ENCODE peak calls at places on chromosomes 13 and 19, in six cellular contexts. One of them, this sample, is unnamed.
A peak's percentile ranks its signal among the peaks of the same experiment; 100 is the strongest.

GRCh38 chr13:108342369-108343289 is 73.1 kb downstream of the TNFSF13B start:
- DNase-seq in thoracic aorta: no peak
- DNase-seq in H1: no peak
- DNase-seq in heart left ventricle: no peak
- DNase-seq in fibroblast of the aortic adventitia: peak; percentile 52
- DNase-seq in mesendoderm: peak; percentile 48
- DNase-seq in this sample: peak; percentile 56

GRCh38 chr13:82165396-82166174 is 1716.7 kb downstream of the SLITRK1 start:
- DNase-seq in thoracic aorta: no peak
- DNase-seq in heart left ventricle: peak; percentile 27
- DNase-seq in H1: no peak
- DNase-seq in mesendoderm: no peak
- DNase-seq in fibroblast of the aortic adventitia: no peak
- DNase-seq in this sample: no peak

GRCh38 chr19:57152921-57153320 is 7.9 kb upstream of the ZIM3 start:
- DNase-seq in thoracic aorta: no peak
- DNase-seq in heart left ventricle: no peak
- DNase-seq in fibroblast of the aortic adventitia: no peak
- DNase-seq in H1: no peak
- DNase-seq in mesendoderm: no peak
- DNase-seq in this sample: no peak

GRCh38 chr13:25489238-25489637 is 117.5 kb downstream of the ATP8A2 start:
- DNase-seq in thoracic aorta: no peak
- DNase-seq in fibroblast of the aortic adventitia: no peak
- DNase-seq in mesendoderm: peak; percentile 68
- DNase-seq in H1: no peak
- DNase-seq in heart left ventricle: no peak
- DNase-seq in this sample: no peak

GRCh38 chr13:60790620-60791019 is 393.6 kb downstream of the TDRD3 start:
- DNase-seq in thoracic aorta: no peak
- DNase-seq in fibroblast of the aortic adventitia: no peak
- DNase-seq in mesendoderm: peak; percentile 13
- DNase-seq in heart left ventricle: no peak
- DNase-seq in H1: no peak
- DNase-seq in this sample: no peak

GRCh38 chr19:10501971-10502523 is 1.1 kb downstream of the KEAP1 start:
- DNase-seq in fibroblast of the aortic adventitia: peak; percentile 47
- DNase-seq in H1: no peak
- DNase-seq in thoracic aorta: peak; percentile 37
- DNase-seq in heart left ventricle: peak; percentile 89
- DNase-seq in mesendoderm: peak; percentile 51
- DNase-seq in this sample: peak; percentile 45

GRCh38 chr13:51523082-51523518 is 61.2 kb upstream of the WDFY2 start:
- DNase-seq in heart left ventricle: no peak
- DNase-seq in fibroblast of the aortic adventitia: peak; percentile 60
- DNase-seq in thoracic aorta: no peak
- DNase-seq in H1: no peak
- DNase-seq in mesendoderm: peak; percentile 45
- DNase-seq in this sample: peak; percentile 79

GRCh38 chr19:45640849-45641273 is 1.7 kb upstream of the EML2 start:
- DNase-seq in fibroblast of the aortic adventitia: no peak
- DNase-seq in heart left ventricle: no peak
- DNase-seq in mesendoderm: no peak
- DNase-seq in H1: no peak
- DNase-seq in thoracic aorta: no peak
- DNase-seq in this sample: no peak

GRCh38 chr13:82747331-82747730 is 1134.9 kb downstream of the SLITRK1 start:
- DNase-seq in fibroblast of the aortic adventitia: peak; percentile 20
- DNase-seq in mesendoderm: peak; percentile 89
- DNase-seq in thoracic aorta: no peak
- DNase-seq in H1: no peak
- DNase-seq in heart left ventricle: no peak
- DNase-seq in this sample: no peak

GRCh38 chr19:7575426-7576040 is 20.1 kb upstream of the CAMSAP3 start:
- DNase-seq in thoracic aorta: no peak
- DNase-seq in mesendoderm: no peak
- DNase-seq in heart left ventricle: no peak
- DNase-seq in H1: no peak
- DNase-seq in fibroblast of the aortic adventitia: no peak
- DNase-seq in this sample: no peak

GRCh38 chr13:111883571-111884343 is 183.2 kb upstream of the SOX1 start:
- DNase-seq in fibroblast of the aortic adventitia: no peak
- DNase-seq in thoracic aorta: no peak
- DNase-seq in H1: no peak
- DNase-seq in mesendoderm: no peak
- DNase-seq in heart left ventricle: no peak
- DNase-seq in this sample: no peak

GRCh38 chr13:86633346-86633745 is 834.1 kb upstream of the SLITRK6 start:
- DNase-seq in fibroblast of the aortic adventitia: no peak
- DNase-seq in heart left ventricle: no peak
- DNase-seq in mesendoderm: no peak
- DNase-seq in thoracic aorta: no peak
- DNase-seq in H1: no peak
- DNase-seq in this sample: no peak

GRCh38 chr19:16338470-16339360 is 14.1 kb downstream of the KLF2 start:
- DNase-seq in thoracic aorta: peak; percentile 60
- DNase-seq in mesendoderm: peak; percentile 42
- DNase-seq in fibroblast of the aortic adventitia: peak; percentile 94
- DNase-seq in H1: no peak
- DNase-seq in heart left ventricle: no peak
- DNase-seq in this sample: peak; percentile 88

GRCh38 chr19:13611596-13611995 is 105.3 kb upstream of the CACNA1A start:
- DNase-seq in H1: no peak
- DNase-seq in mesendoderm: no peak
- DNase-seq in heart left ventricle: no peak
- DNase-seq in fibroblast of the aortic adventitia: no peak
- DNase-seq in thoracic aorta: no peak
- DNase-seq in this sample: no peak

GRCh38 chr19:4831351-4832340 is at the start of gene TICAM1:
- DNase-seq in H1: no peak
- DNase-seq in fibroblast of the aortic adventitia: peak; percentile 68
- DNase-seq in thoracic aorta: no peak
- DNase-seq in mesendoderm: no peak
- DNase-seq in heart left ventricle: peak; percentile 89
- DNase-seq in this sample: peak; percentile 64

GRCh38 chr19:15421726-15422260 is 3.0 kb upstream of the AKAP8L start:
- DNase-seq in fibroblast of the aortic adventitia: no peak
- DNase-seq in H1: no peak
- DNase-seq in mesendoderm: no peak
- DNase-seq in heart left ventricle: peak; percentile 80
- DNase-seq in thoracic aorta: no peak
- DNase-seq in this sample: no peak

GRCh38 chr19:34261335-34262109 is 7.2 kb downstream of the GARRE1 start:
- DNase-seq in fibroblast of the aortic adventitia: no peak
- DNase-seq in heart left ventricle: no peak
- DNase-seq in H1: no peak
- DNase-seq in mesendoderm: peak; percentile 81
- DNase-seq in thoracic aorta: no peak
- DNase-seq in this sample: no peak

GRCh38 chr13:31982540-31982939 is 49.0 kb upstream of the FRY start:
- DNase-seq in H1: no peak
- DNase-seq in fibroblast of the aortic adventitia: peak; percentile 76
- DNase-seq in mesendoderm: no peak
- DNase-seq in thoracic aorta: peak; percentile 36
- DNase-seq in heart left ventricle: peak; percentile 77
- DNase-seq in this sample: peak; percentile 96

GRCh38 chr13:26132756-26133155 is 80.9 kb upstream of the SHISA2 start:
- DNase-seq in H1: no peak
- DNase-seq in thoracic aorta: no peak
- DNase-seq in fibroblast of the aortic adventitia: peak; percentile 29
- DNase-seq in mesendoderm: peak; percentile 52
- DNase-seq in heart left ventricle: no peak
- DNase-seq in this sample: peak; percentile 46

GRCh38 chr19:30870861-30871260 is 478.4 kb downstream of the TSHZ3 start:
- DNase-seq in H1: no peak
- DNase-seq in thoracic aorta: no peak
- DNase-seq in heart left ventricle: no peak
- DNase-seq in fibroblast of the aortic adventitia: peak; percentile 1
- DNase-seq in mesendoderm: no peak
- DNase-seq in this sample: no peak

GRCh38 chr13:52159159-52159982 is at the start of gene NEK3:
- DNase-seq in fibroblast of the aortic adventitia: peak; percentile 60
- DNase-seq in thoracic aorta: peak; percentile 17
- DNase-seq in H1: peak; percentile 23
- DNase-seq in heart left ventricle: peak; percentile 87
- DNase-seq in mesendoderm: peak; percentile 88
- DNase-seq in this sample: peak; percentile 63

DNA sequence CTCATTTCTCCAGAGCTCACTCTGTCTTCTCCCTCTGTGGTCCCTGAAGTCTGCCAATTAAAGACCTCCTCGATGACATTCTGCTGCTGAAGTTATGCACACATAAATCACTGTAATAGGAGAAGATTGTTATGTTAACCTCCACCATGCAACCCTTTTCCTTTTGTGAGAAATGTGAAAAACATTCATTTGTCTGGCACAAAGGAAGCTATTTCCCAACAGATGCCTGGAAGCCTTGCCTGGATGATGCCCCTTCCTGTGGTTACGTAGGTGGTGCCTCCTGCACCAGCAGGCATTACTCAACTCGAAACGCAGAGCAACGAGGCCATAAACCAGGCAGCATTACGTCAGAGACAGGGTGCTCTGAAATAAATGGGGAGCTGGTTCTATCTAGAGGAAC is 327.4 kb upstream of the ZNF507 start:
- DNase-seq in thoracic aorta: no peak
- DNase-seq in fibroblast of the aortic adventitia: no peak
- DNase-seq in H1: no peak
- DNase-seq in mesendoderm: no peak
- DNase-seq in heart left ventricle: no peak
- DNase-seq in this sample: no peak
- H3K4me3 ChIP-seq in thoracic aorta: no peak overlapping the region
- H3K4me3 ChIP-seq in fibroblast of the aortic adventitia: no peak overlapping the region
- H3K4me3 ChIP-seq in H1: no peak overlapping the region
- H3K4me3 ChIP-seq in mesendoderm: no peak overlapping the region
- H3K4me3 ChIP-seq in heart left ventricle: no peak overlapping the region
- H3K4me3 ChIP-seq in this sample: no peak overlapping the region

GRCh38 chr13:19805765-19806164 is 23.0 kb upstream of the PSPC1 start:
- DNase-seq in fibroblast of the aortic adventitia: no peak
- DNase-seq in mesendoderm: no peak
- DNase-seq in H1: no peak
- DNase-seq in heart left ventricle: no peak
- DNase-seq in thoracic aorta: no peak
- DNase-seq in this sample: no peak

GRCh38 chr13:19810151-19810550 is 27.4 kb upstream of the PSPC1 start:
- DNase-seq in mesendoderm: no peak
- DNase-seq in H1: no peak
- DNase-seq in thoracic aorta: no peak
- DNase-seq in heart left ventricle: no peak
- DNase-seq in fibroblast of the aortic adventitia: no peak
- DNase-seq in this sample: no peak

GRCh38 chr13:19817106-19817505 is 34.4 kb upstream of the PSPC1 start:
- DNase-seq in fibroblast of the aortic adventitia: no peak
- DNase-seq in mesendoderm: no peak
- DNase-seq in thoracic aorta: no peak
- DNase-seq in H1: no peak
- DNase-seq in heart left ventricle: no peak
- DNase-seq in this sample: no peak

DNA sequence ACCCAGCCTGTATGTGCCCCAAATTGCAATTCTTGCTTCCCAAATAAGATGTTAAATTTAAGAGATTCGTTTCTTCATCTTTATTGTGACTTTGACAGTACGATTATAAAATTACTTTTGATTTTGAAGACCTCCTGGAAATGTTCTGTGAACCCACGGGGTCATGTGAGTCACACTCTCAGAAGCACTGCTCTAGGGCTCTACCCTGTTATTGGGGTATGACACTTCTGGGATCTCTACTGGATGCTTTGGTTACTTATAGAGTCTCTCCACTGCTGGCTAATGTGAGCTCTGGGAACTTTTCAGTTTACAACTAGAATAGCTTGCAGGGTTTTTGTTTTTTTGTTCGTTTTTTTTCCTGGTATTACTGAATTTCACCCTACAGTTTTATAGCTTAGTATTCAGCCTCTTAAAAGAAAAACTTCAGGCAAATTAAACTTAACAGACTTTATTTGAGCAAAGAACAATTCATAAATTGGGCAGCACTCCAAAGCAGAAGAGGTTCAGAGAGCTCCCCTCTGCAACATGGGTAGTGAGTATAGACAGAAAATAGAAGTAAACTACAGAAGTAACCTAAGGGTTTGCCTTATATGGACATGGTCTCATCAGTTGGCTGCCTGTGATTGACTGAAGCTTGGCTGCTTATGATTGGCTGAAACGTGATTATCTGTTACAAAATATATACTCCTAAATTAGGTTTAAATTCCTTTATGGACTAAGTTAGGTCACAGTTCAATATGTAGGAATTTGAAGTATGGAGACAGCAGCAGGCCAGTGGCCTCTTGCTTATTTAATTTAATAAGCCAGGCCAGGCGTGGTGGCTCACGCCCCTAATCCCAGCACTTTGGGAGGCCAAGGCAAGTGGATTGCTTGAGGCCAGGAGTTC is 28.5 kb upstream of the PSPC1 start:
- DNase-seq in fibroblast of the aortic adventitia: no peak
- DNase-seq in mesendoderm: peak; percentile 3
- DNase-seq in heart left ventricle: no peak
- DNase-seq in thoracic aorta: no peak
- DNase-seq in H1: no peak
- DNase-seq in this sample: peak; percentile 13
- H3K4me3 ChIP-seq in fibroblast of the aortic adventitia: no peak overlapping the region
- H3K4me3 ChIP-seq in mesendoderm: no peak overlapping the region
- H3K4me3 ChIP-seq in heart left ventricle: no peak overlapping the region
- H3K4me3 ChIP-seq in thoracic aorta: no peak overlapping the region
- H3K4me3 ChIP-seq in H1: no peak overlapping the region
- H3K4me3 ChIP-seq in this sample: no peak overlapping the region

GRCh38 chr19:3606174-3606689 is 443 bp downstream of the TBXA2R start:
- DNase-seq in H1: no peak
- DNase-seq in heart left ventricle: no peak
- DNase-seq in fibroblast of the aortic adventitia: no peak
- DNase-seq in mesendoderm: peak; percentile 34
- DNase-seq in thoracic aorta: no peak
- DNase-seq in this sample: no peak

GRCh38 chr19:3606690-3607289 is at the start of gene TBXA2R:
- DNase-seq in thoracic aorta: peak; percentile 52
- DNase-seq in H1: no peak
- DNase-seq in heart left ventricle: peak; percentile 89
- DNase-seq in mesendoderm: peak; percentile 49
- DNase-seq in fibroblast of the aortic adventitia: peak; percentile 60
- DNase-seq in this sample: peak; percentile 57

GRCh38 chr19:3604987-3605343 is 1.7 kb downstream of the TBXA2R start:
- DNase-seq in fibroblast of the aortic adventitia: no peak
- DNase-seq in thoracic aorta: no peak
- DNase-seq in mesendoderm: no peak
- DNase-seq in heart left ventricle: no peak
- DNase-seq in H1: no peak
- DNase-seq in this sample: no peak

GRCh38 chr19:3605361-3605760 is 1.3 kb downstream of the TBXA2R start:
- DNase-seq in mesendoderm: no peak
- DNase-seq in fibroblast of the aortic adventitia: no peak
- DNase-seq in thoracic aorta: no peak
- DNase-seq in heart left ventricle: no peak
- DNase-seq in H1: no peak
- DNase-seq in this sample: no peak

GRCh38 chr19:3605770-3606169 is 905 bp downstream of the TBXA2R start:
- DNase-seq in heart left ventricle: no peak
- DNase-seq in mesendoderm: no peak
- DNase-seq in H1: no peak
- DNase-seq in thoracic aorta: no peak
- DNase-seq in fibroblast of the aortic adventitia: peak; percentile 11
- DNase-seq in this sample: no peak
- H3K4me3 ChIP-seq in heart left ventricle: peak overlapping the region; percentile 61
- H3K4me3 ChIP-seq in mesendoderm: no peak overlapping the region
- H3K4me3 ChIP-seq in H1: no peak overlapping the region
- H3K4me3 ChIP-seq in thoracic aorta: peak overlapping the region; percentile 87
- H3K4me3 ChIP-seq in fibroblast of the aortic adventitia: peak overlapping the region; percentile 76
- H3K4me3 ChIP-seq in this sample: peak overlapping the region; percentile 58

GRCh38 chr19:32407004-32407992 is 1.7 kb downstream of the DPY19L3 start:
- DNase-seq in mesendoderm: peak; percentile 10
- DNase-seq in fibroblast of the aortic adventitia: peak; percentile 40
- DNase-seq in H1: no peak
- DNase-seq in thoracic aorta: no peak
- DNase-seq in heart left ventricle: no peak
- DNase-seq in this sample: peak; percentile 88
- H3K4me3 ChIP-seq in mesendoderm: no peak overlapping the region
- H3K4me3 ChIP-seq in fibroblast of the aortic adventitia: peak overlapping the region; percentile 94
- H3K4me3 ChIP-seq in H1: peak overlapping the region; percentile 87
- H3K4me3 ChIP-seq in thoracic aorta: peak overlapping the region; percentile 93
- H3K4me3 ChIP-seq in heart left ventricle: peak overlapping the region; percentile 85
- H3K4me3 ChIP-seq in this sample: peak overlapping the region; percentile 87